ENCODE peak calls at places on chromosome 18, in eight cellular contexts. One of them, this sample, is unnamed.

GRCh38 chr18:11251891-11252270 is 102.5 kb upstream of the PIEZO2 start:
- DNase-seq in prostate gland: no peak
- DNase-seq in astrocyte of the cerebellum: no peak
- DNase-seq in AG10803: peak; percentile 38
- DNase-seq in BJ: no peak
- DNase-seq in CD4-positive, alpha-beta memory T cell: no peak
- DNase-seq in fibroblast of pulmonary artery: peak; percentile 58
- DNase-seq in aorta: no peak
- DNase-seq in this sample: no peak

GRCh38 chr18:56869189-56869777 is 218.1 kb downstream of the WDR7 start:
- DNase-seq in prostate gland: no peak
- DNase-seq in astrocyte of the cerebellum: peak; percentile 24
- DNase-seq in AG10803: peak; percentile 78
- DNase-seq in BJ: peak; percentile 5
- DNase-seq in CD4-positive, alpha-beta memory T cell: peak; percentile 0
- DNase-seq in fibroblast of pulmonary artery: peak; percentile 80
- DNase-seq in aorta: no peak
- DNase-seq in this sample: peak; percentile 64

GRCh38 chr18:74497308-74497640 is 1.1 kb downstream of the CNDP2 start:
- DNase-seq in prostate gland: no peak
- DNase-seq in astrocyte of the cerebellum: no peak
- DNase-seq in AG10803: no peak
- DNase-seq in BJ: no peak
- DNase-seq in CD4-positive, alpha-beta memory T cell: no peak
- DNase-seq in fibroblast of pulmonary artery: no peak
- DNase-seq in aorta: no peak
- DNase-seq in this sample: no peak

GRCh38 chr18:56240405-56240804 is 398.0 kb downstream of the TXNL1 start:
- DNase-seq in prostate gland: no peak
- DNase-seq in astrocyte of the cerebellum: no peak
- DNase-seq in AG10803: peak; percentile 33
- DNase-seq in BJ: no peak
- DNase-seq in CD4-positive, alpha-beta memory T cell: no peak
- DNase-seq in fibroblast of pulmonary artery: no peak
- DNase-seq in aorta: no peak
- DNase-seq in this sample: peak; percentile 43

GRCh38 chr18:22325396-22325795 is 92.3 kb downstream of the CTAGE1 start:
- DNase-seq in prostate gland: no peak
- DNase-seq in astrocyte of the cerebellum: no peak
- DNase-seq in AG10803: no peak
- DNase-seq in BJ: no peak
- DNase-seq in CD4-positive, alpha-beta memory T cell: no peak
- DNase-seq in fibroblast of pulmonary artery: no peak
- DNase-seq in aorta: no peak
- DNase-seq in this sample: no peak

GRCh38 chr18:48800479-48800876 is 150.3 kb downstream of the SMAD7 start:
- DNase-seq in prostate gland: no peak
- DNase-seq in astrocyte of the cerebellum: no peak
- DNase-seq in AG10803: no peak
- DNase-seq in BJ: no peak
- DNase-seq in CD4-positive, alpha-beta memory T cell: no peak
- DNase-seq in fibroblast of pulmonary artery: no peak
- DNase-seq in aorta: peak; percentile 44
- DNase-seq in this sample: no peak

GRCh38 chr18:48832961-48833700 is 117.6 kb downstream of the SMAD7 start:
- DNase-seq in prostate gland: no peak
- DNase-seq in astrocyte of the cerebellum: peak; percentile 53
- DNase-seq in AG10803: peak; percentile 83
- DNase-seq in BJ: no peak
- DNase-seq in CD4-positive, alpha-beta memory T cell: no peak
- DNase-seq in fibroblast of pulmonary artery: peak; percentile 76
- DNase-seq in aorta: peak; percentile 83
- DNase-seq in this sample: peak; percentile 76

GRCh38 chr18:2337552-2338141 is 233.7 kb downstream of the METTL4 start:
- DNase-seq in prostate gland: no peak
- DNase-seq in astrocyte of the cerebellum: no peak
- DNase-seq in AG10803: peak; percentile 20
- DNase-seq in BJ: no peak
- DNase-seq in CD4-positive, alpha-beta memory T cell: peak; percentile 18
- DNase-seq in fibroblast of pulmonary artery: peak; percentile 32
- DNase-seq in aorta: no peak
- DNase-seq in this sample: peak; percentile 22

GRCh38 chr18:21243041-21243431 is 1.0 kb downstream of the GREB1L start:
- DNase-seq in prostate gland: no peak
- DNase-seq in astrocyte of the cerebellum: no peak
- DNase-seq in AG10803: peak; percentile 24
- DNase-seq in BJ: no peak
- DNase-seq in CD4-positive, alpha-beta memory T cell: no peak
- DNase-seq in fibroblast of pulmonary artery: no peak
- DNase-seq in aorta: no peak
- DNase-seq in this sample: no peak

GRCh38 chr18:23972416-23972815 is 42.1 kb upstream of the TTC39C start:
- DNase-seq in prostate gland: no peak
- DNase-seq in astrocyte of the cerebellum: no peak
- DNase-seq in AG10803: no peak
- DNase-seq in BJ: no peak
- DNase-seq in CD4-positive, alpha-beta memory T cell: peak; percentile 71
- DNase-seq in fibroblast of pulmonary artery: no peak
- DNase-seq in aorta: no peak
- DNase-seq in this sample: no peak

DNA sequence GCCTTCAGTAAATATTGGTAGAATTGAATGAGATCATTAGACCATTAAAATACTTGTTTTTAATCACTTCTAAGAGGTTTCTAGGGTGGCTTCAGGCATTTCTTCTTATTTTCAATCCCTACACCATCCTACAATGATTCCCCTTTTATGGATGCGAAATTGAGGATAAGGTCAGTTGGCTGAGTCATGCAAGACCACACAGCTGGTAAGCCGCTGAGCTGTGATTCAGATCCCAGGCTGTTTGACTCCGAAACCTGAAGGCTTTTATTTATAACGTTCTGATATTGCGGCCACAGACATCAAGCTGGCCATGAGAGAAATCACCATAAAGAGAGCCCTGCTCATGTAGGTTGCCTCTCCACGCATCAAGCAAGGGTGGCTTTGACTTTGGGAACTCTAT is 133.4 kb downstream of the VAPA start:
- DNase-seq in prostate gland: no peak
- DNase-seq in astrocyte of the cerebellum: peak; percentile 20
- DNase-seq in AG10803: peak; percentile 37
- DNase-seq in BJ: no peak
- DNase-seq in CD4-positive, alpha-beta memory T cell: no peak
- DNase-seq in fibroblast of pulmonary artery: peak; percentile 28
- DNase-seq in aorta: no peak
- DNase-seq in this sample: peak; percentile 69
- H3K4me3 ChIP-seq in prostate gland: no peak overlapping the region
- H3K4me3 ChIP-seq in astrocyte of the cerebellum: no peak overlapping the region
- H3K4me3 ChIP-seq in AG10803: no peak overlapping the region
- H3K4me3 ChIP-seq in BJ: no peak overlapping the region
- H3K4me3 ChIP-seq in CD4-positive, alpha-beta memory T cell: no peak overlapping the region
- H3K4me3 ChIP-seq in fibroblast of pulmonary artery: no peak overlapping the region
- H3K4me3 ChIP-seq in aorta: no peak overlapping the region
- H3K4me3 ChIP-seq in this sample: no peak overlapping the region

GRCh38 chr18:59699061-59699460 is 1.8 kb upstream of the CCBE1 start:
- DNase-seq in prostate gland: no peak
- DNase-seq in astrocyte of the cerebellum: no peak
- DNase-seq in AG10803: no peak
- DNase-seq in BJ: no peak
- DNase-seq in CD4-positive, alpha-beta memory T cell: no peak
- DNase-seq in fibroblast of pulmonary artery: no peak
- DNase-seq in aorta: no peak
- DNase-seq in this sample: no peak

GRCh38 chr18:59696311-59697235 is 650 bp downstream of the CCBE1 start:
- DNase-seq in prostate gland: no peak
- DNase-seq in astrocyte of the cerebellum: no peak
- DNase-seq in AG10803: peak; percentile 50
- DNase-seq in BJ: no peak
- DNase-seq in CD4-positive, alpha-beta memory T cell: no peak
- DNase-seq in fibroblast of pulmonary artery: peak; percentile 44
- DNase-seq in aorta: no peak
- DNase-seq in this sample: no peak

GRCh38 chr18:59694824-59695223 is 2.4 kb downstream of the CCBE1 start:
- DNase-seq in prostate gland: no peak
- DNase-seq in astrocyte of the cerebellum: no peak
- DNase-seq in AG10803: no peak
- DNase-seq in BJ: no peak
- DNase-seq in CD4-positive, alpha-beta memory T cell: no peak
- DNase-seq in fibroblast of pulmonary artery: no peak
- DNase-seq in aorta: no peak
- DNase-seq in this sample: no peak

GRCh38 chr18:59697236-59697932 is at the start of gene CCBE1:
- DNase-seq in prostate gland: peak; percentile 43
- DNase-seq in astrocyte of the cerebellum: no peak
- DNase-seq in AG10803: peak; percentile 70
- DNase-seq in BJ: no peak
- DNase-seq in CD4-positive, alpha-beta memory T cell: no peak
- DNase-seq in fibroblast of pulmonary artery: peak; percentile 75
- DNase-seq in aorta: peak; percentile 79
- DNase-seq in this sample: no peak

GRCh38 chr18:59695551-59695950 is 1.7 kb downstream of the CCBE1 start:
- DNase-seq in prostate gland: no peak
- DNase-seq in astrocyte of the cerebellum: no peak
- DNase-seq in AG10803: no peak
- DNase-seq in BJ: no peak
- DNase-seq in CD4-positive, alpha-beta memory T cell: no peak
- DNase-seq in fibroblast of pulmonary artery: no peak
- DNase-seq in aorta: no peak
- DNase-seq in this sample: no peak
- H3K4me3 ChIP-seq in prostate gland: no peak overlapping the region
- H3K4me3 ChIP-seq in astrocyte of the cerebellum: no peak overlapping the region
- H3K4me3 ChIP-seq in AG10803: peak overlapping the region; percentile 89
- H3K4me3 ChIP-seq in BJ: peak overlapping the region; percentile 89
- H3K4me3 ChIP-seq in CD4-positive, alpha-beta memory T cell: no peak overlapping the region
- H3K4me3 ChIP-seq in fibroblast of pulmonary artery: peak overlapping the region; percentile 76
- H3K4me3 ChIP-seq in aorta: no peak overlapping the region
- H3K4me3 ChIP-seq in this sample: peak overlapping the region; percentile 65

DNA sequence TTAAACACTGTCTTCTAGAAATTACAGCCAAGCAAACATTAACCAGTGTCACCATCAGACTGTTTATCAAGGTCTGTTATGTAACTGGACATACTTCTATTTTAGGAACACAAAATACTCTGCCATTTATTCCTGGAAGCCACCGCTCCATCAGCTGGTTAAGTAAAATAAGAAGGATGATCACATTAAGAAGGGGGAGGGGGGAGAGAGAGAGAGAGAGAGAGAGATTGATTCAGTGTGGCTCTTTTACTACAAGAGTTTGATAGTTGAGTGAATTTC is 47.9 kb downstream of the MBP start:
- DNase-seq in prostate gland: no peak
- DNase-seq in astrocyte of the cerebellum: no peak
- DNase-seq in AG10803: no peak
- DNase-seq in BJ: no peak
- DNase-seq in CD4-positive, alpha-beta memory T cell: no peak
- DNase-seq in fibroblast of pulmonary artery: no peak
- DNase-seq in aorta: no peak
- DNase-seq in this sample: no peak
- H3K4me3 ChIP-seq in prostate gland: no peak overlapping the region
- H3K4me3 ChIP-seq in astrocyte of the cerebellum: no peak overlapping the region
- H3K4me3 ChIP-seq in AG10803: no peak overlapping the region
- H3K4me3 ChIP-seq in BJ: no peak overlapping the region
- H3K4me3 ChIP-seq in CD4-positive, alpha-beta memory T cell: no peak overlapping the region
- H3K4me3 ChIP-seq in fibroblast of pulmonary artery: no peak overlapping the region
- H3K4me3 ChIP-seq in aorta: no peak overlapping the region
- H3K4me3 ChIP-seq in this sample: no peak overlapping the region

GRCh38 chr18:58096658-58097057 is 52.6 kb downstream of the NEDD4L start:
- DNase-seq in prostate gland: no peak
- DNase-seq in astrocyte of the cerebellum: no peak
- DNase-seq in AG10803: no peak
- DNase-seq in BJ: no peak
- DNase-seq in CD4-positive, alpha-beta memory T cell: no peak
- DNase-seq in fibroblast of pulmonary artery: no peak
- DNase-seq in aorta: no peak
- DNase-seq in this sample: no peak
- H3K4me3 ChIP-seq in prostate gland: no peak overlapping the region
- H3K4me3 ChIP-seq in astrocyte of the cerebellum: no peak overlapping the region
- H3K4me3 ChIP-seq in AG10803: no peak overlapping the region
- H3K4me3 ChIP-seq in BJ: no peak overlapping the region
- H3K4me3 ChIP-seq in CD4-positive, alpha-beta memory T cell: no peak overlapping the region
- H3K4me3 ChIP-seq in fibroblast of pulmonary artery: no peak overlapping the region
- H3K4me3 ChIP-seq in aorta: no peak overlapping the region
- H3K4me3 ChIP-seq in this sample: no peak overlapping the region

DNA sequence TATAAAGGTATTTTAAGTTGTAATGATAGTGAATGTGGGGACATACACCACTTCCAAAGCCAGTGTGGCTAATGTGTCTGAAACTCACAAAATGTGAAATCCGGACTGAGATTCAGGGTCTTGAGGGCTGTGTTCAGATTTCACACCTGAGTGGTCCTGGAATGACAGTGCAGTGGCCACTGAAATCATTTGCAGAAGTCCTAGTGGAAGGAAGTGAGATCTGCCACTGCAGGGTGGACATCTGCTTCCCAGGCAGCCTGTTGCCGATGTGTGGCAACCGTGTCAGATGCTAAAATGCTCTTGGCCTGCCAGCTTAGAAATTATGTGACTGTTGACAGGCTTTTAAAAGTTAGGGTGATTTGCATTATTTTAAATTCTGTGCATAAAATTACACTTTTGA is 77.8 kb upstream of the TMEM200C start:
- DNase-seq in prostate gland: no peak
- DNase-seq in astrocyte of the cerebellum: no peak
- DNase-seq in AG10803: no peak
- DNase-seq in BJ: no peak
- DNase-seq in CD4-positive, alpha-beta memory T cell: no peak
- DNase-seq in fibroblast of pulmonary artery: no peak
- DNase-seq in aorta: no peak
- DNase-seq in this sample: no peak
- H3K4me3 ChIP-seq in prostate gland: no peak overlapping the region
- H3K4me3 ChIP-seq in astrocyte of the cerebellum: no peak overlapping the region
- H3K4me3 ChIP-seq in AG10803: no peak overlapping the region
- H3K4me3 ChIP-seq in BJ: no peak overlapping the region
- H3K4me3 ChIP-seq in CD4-positive, alpha-beta memory T cell: no peak overlapping the region
- H3K4me3 ChIP-seq in fibroblast of pulmonary artery: no peak overlapping the region
- H3K4me3 ChIP-seq in aorta: no peak overlapping the region
- H3K4me3 ChIP-seq in this sample: no peak overlapping the region

This sample was measured in HFF-Myc.